ENCODE peak calls at places on chromosome 2, in nine cellular contexts. J is HCT116, T is heart right ventricle, R is colonic mucosa, Z is GM23338, I is cardiac fibroblast, M is cardiac muscle cell, B is AG10803, A is uterus. G is an unnamed sample.

GRCh38 chr2:47499093-47499492 is 96.1 kb downstream of the MSH2 start:
- DNase-seq in I (no peak), J (no peak), B (no peak), M (no peak), Z (no peak), T (no peak), R (no peak), A (no peak), G (no peak)

GRCh38 chr2:61210332-61210981 is 48.5 kb downstream of the C2orf74 start:
- DNase-seq in A (no peak), Z (no peak), I (peak; percentile 81), M (no peak), B (peak; percentile 86), J (no peak), T (no peak), R (no peak), G (peak; percentile 84)

GRCh38 chr2:127064642-127065250 is 42.2 kb downstream of the BIN1 start:
- DNase-seq in I (peak; percentile 94), J (peak; percentile 87), M (peak; percentile 41), R (peak; percentile 81), T (peak; percentile 86), A (peak; percentile 94), Z (peak; percentile 53), B (peak; percentile 95), G (peak; percentile 92)

GRCh38 chr2:234951386-234952269 is at the start of gene SH3BP4:
- DNase-seq in T (peak; percentile 83), B (peak; percentile 82), M (peak; percentile 91), A (peak; percentile 78), J (no peak), I (peak; percentile 87), Z (peak; percentile 85), R (peak; percentile 89), G (peak; percentile 75)

GRCh38 chr2:237490009-237490804 is 3.2 kb downstream of the MLPH start:
- DNase-seq in J (no peak), T (no peak), I (no peak), Z (peak; percentile 97), A (no peak), R (no peak), M (no peak), B (no peak), G (no peak)

GRCh38 chr2:187959821-187960220 is 331.9 kb upstream of the GULP1 start:
- DNase-seq in J (no peak), A (no peak), T (no peak), R (no peak), M (no peak), I (no peak), B (no peak), Z (no peak), G (peak; percentile 25)

GRCh38 chr2:241989074-241989473 is 119.5 kb downstream of the RTP5 start:
- DNase-seq in T (no peak), A (no peak), Z (no peak), B (no peak), R (no peak), J (no peak), I (no peak), M (no peak), G (no peak)

GRCh38 chr2:182321096-182321495 is 105.7 kb downstream of the PDE1A start:
- DNase-seq in I (no peak), R (no peak), Z (no peak), A (no peak), B (no peak), T (no peak), M (no peak), J (no peak), G (no peak)

GRCh38 chr2:130302164-130302886 is 40.4 kb upstream of the IMP4 start:
- DNase-seq in J (no peak), B (no peak), R (no peak), I (no peak), Z (no peak), T (no peak), A (no peak), M (no peak), G (no peak)

GRCh38 chr2:109397883-109398282 is 215.9 kb downstream of the SEPTIN10 start:
- DNase-seq in M (no peak), T (no peak), Z (no peak), R (no peak), I (no peak), A (no peak), J (no peak), B (no peak), G (no peak)

GRCh38 chr2:39494784-39495251 is 57.7 kb upstream of the MAP4K3 start:
- DNase-seq in T (peak; percentile 50), R (no peak), M (no peak), J (no peak), I (peak; percentile 97), Z (peak; percentile 51), B (peak; percentile 99), A (peak; percentile 46), G (peak; percentile 97)

GRCh38 chr2:224345492-224345891 is 56.4 kb downstream of the FAM124B start:
- DNase-seq in Z (no peak), T (no peak), M (no peak), B (no peak), I (no peak), R (no peak), A (no peak), J (no peak), G (no peak)

GRCh38 chr2:224350703-224351102 is 51.2 kb downstream of the FAM124B start:
- DNase-seq in M (no peak), R (no peak), T (no peak), J (no peak), A (no peak), B (no peak), I (no peak), Z (no peak), G (no peak)

GRCh38 chr2:224343226-224343625 is 58.7 kb downstream of the FAM124B start:
- DNase-seq in Z (no peak), M (no peak), B (no peak), A (no peak), R (no peak), T (no peak), I (no peak), J (no peak), G (no peak)

GRCh38 chr2:224347181-224348051 is 54.5 kb downstream of the FAM124B start:
- DNase-seq in T (no peak), M (no peak), J (no peak), I (no peak), Z (no peak), A (no peak), R (no peak), B (no peak), G (no peak)
- TF ChIP-seq CTCF in T (no peak), M (no peak), J (no peak), I (no peak), Z (no peak), A (no peak), R (no peak), B (peak; percentile 0), G (no peak)

DNA sequence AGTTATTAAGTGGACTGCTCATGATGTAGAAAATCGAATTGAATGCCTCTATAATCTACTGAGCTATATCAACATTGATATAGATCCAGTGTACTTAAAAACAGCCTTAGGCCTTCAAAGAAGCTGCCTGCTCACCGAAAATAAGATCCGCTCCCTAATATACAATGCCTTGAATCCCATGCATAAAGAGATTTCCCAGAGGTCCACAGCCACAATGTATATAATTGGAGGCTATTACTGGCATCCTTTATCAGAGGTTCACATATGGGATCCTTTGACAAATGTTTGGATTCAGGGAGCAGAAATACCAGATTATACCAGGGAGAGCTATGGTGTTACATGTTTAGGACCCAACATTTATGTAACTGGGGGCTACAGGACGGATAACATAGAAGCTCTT is 2.0 kb downstream of the KLHL23 start:
- DNase-seq in R (no peak), J (no peak), T (no peak), B (no peak), I (no peak), A (no peak), M (no peak), Z (no peak), G (no peak)
- H3K4me3 ChIP-seq in R (no peak overlapping the region), J (no peak overlapping the region), T (peak overlapping the region; percentile 68), B (no peak overlapping the region), I (no peak overlapping the region), A (no peak overlapping the region), M (no peak overlapping the region), Z (peak overlapping the region; percentile 95), G (no peak overlapping the region)

GRCh38 chr2:55163258-55163657 is 68.8 kb downstream of the CLHC1 start:
- DNase-seq in R (no peak), I (peak; percentile 68), Z (no peak), A (peak; percentile 46), M (no peak), B (peak; percentile 91), T (no peak), J (no peak), G (peak; percentile 35)

GRCh38 chr2:55167630-55167967 is 64.5 kb downstream of the CLHC1 start:
- DNase-seq in J (no peak), Z (no peak), B (no peak), M (no peak), T (no peak), I (no peak), A (no peak), R (no peak), G (no peak)

GRCh38 chr2:55164534-55165104 is 67.5 kb downstream of the CLHC1 start:
- DNase-seq in J (no peak), T (no peak), I (no peak), M (no peak), A (no peak), Z (no peak), R (no peak), B (no peak), G (no peak)

GRCh38 chr2:55163895-55164509 is 68.1 kb downstream of the CLHC1 start:
- DNase-seq in T (no peak), M (no peak), A (no peak), R (no peak), I (no peak), J (no peak), B (no peak), Z (no peak), G (no peak)

DNA sequence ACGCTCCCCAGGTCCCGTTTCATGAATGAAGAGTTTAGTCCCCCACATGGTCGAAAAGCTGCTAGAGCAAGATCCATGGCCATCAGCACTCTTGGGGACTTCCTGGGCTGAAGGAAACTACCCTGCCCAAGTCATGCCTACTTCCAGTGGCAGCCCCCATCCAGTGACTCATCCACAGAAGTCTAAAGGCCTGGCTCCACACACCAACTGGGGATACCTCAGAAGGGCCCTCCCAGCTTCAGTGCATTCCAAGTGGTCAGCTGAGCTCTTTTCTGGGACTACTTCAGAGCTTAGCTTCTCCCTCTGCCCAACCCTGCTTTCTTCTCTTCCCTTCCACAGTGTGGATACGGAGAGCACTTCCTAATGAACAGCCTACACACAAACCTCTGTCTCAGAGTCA is 66.5 kb downstream of the CLHC1 start:
- DNase-seq in B (peak; percentile 80), I (peak; percentile 66), R (no peak), M (no peak), J (no peak), Z (no peak), T (no peak), A (no peak), G (no peak)
- TF ChIP-seq CTCF in B (no peak), I (no peak), R (no peak), M (no peak), J (no peak), Z (no peak), T (no peak), A (no peak), G (no peak)

DNA sequence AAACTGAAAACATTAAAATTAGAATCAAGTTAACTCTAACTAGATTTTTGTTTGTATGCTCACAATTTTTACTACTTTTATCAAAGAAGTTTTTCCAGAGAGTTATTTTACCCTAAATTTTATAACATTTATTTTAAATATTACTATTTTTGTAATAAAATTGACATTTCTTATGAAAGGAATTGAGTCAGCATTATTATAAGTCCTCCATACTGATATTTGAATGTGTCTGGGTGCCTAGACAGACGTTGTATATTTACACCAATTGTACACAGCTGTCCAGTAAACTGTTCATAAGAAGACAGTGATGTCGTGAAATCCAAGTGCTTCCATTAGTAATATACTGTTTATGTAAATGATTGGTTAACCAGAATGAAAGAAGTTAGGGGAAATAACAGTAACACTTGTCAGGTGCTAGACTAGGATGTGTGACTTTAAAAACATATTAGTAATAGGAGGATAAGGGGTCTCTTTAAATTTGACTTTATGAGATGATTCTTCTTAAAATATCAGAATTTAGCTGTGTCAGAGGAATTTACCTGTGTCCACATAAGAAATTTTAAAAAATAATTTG is 73.7 kb downstream of the TANK start:
- DNase-seq in B (no peak), R (no peak), Z (no peak), T (no peak), M (no peak), J (no peak), A (no peak), I (no peak), G (no peak)
- H3K4me3 ChIP-seq in B (no peak overlapping the region), R (no peak overlapping the region), Z (no peak overlapping the region), T (no peak overlapping the region), M (no peak overlapping the region), J (no peak overlapping the region), A (no peak overlapping the region), I (no peak overlapping the region), G (no peak overlapping the region)